ENCODE peak calls at places on chromosomes 1 and 21, in four cellular contexts. S, J, A and K are unnamed samples.
A peak's percentile ranks its signal among the peaks of the same experiment; 100 is the strongest.

GRCh38 chr1:89126602-89127001 is 688 bp upstream of the GBP2 start:
- DNase-seq in S (no peak), A (no peak), J (no peak), K (no peak)

GRCh38 chr1:116712510-116712909 is 41.7 kb upstream of the CD2 start:
- DNase-seq in S (no peak), A (no peak), J (no peak), K (no peak)

GRCh38 chr1:79295967-79296366 is 289.4 kb upstream of the ADGRL4 start:
- DNase-seq in A (no peak), J (peak; percentile 54), S (no peak), K (no peak)

GRCh38 chr1:159000627-159001026 is 9.1 kb upstream of the IFI16 start:
- DNase-seq in A (peak; percentile 90), S (peak; percentile 57), J (peak; percentile 95), K (peak; percentile 92)

GRCh38 chr1:70496181-70496580 is 85.1 kb downstream of the CTH start:
- DNase-seq in J (no peak), A (no peak), S (no peak), K (no peak)

GRCh38 chr1:24503870-24504523 is 1.4 kb downstream of the RCAN3 start:
- DNase-seq in A (no peak), J (no peak), S (no peak), K (no peak)

GRCh38 chr1:171645553-171646336 is 6.7 kb downstream of the MYOC start:
- DNase-seq in J (no peak), A (peak; percentile 69), S (no peak), K (peak; percentile 89)

GRCh38 chr1:29709711-29710169 is 473.4 kb downstream of the PTPRU start:
- DNase-seq in J (peak; percentile 42), A (no peak), S (no peak), K (no peak)

GRCh38 chr1:214542275-214543199 is 8.9 kb downstream of the PTPN14 start:
- DNase-seq in A (peak; percentile 80), J (no peak), S (no peak), K (no peak)

GRCh38 chr21:37198989-37199924 is 67.9 kb downstream of the VPS26C start:
- DNase-seq in S (no peak), J (peak; percentile 86), A (no peak), K (no peak)

GRCh38 chr1:224539971-224540370 is 76.1 kb upstream of the CNIH3 start:
- DNase-seq in A (no peak), S (no peak), J (no peak), K (no peak)

GRCh38 chr1:65509912-65510680 is 89.6 kb downstream of the LEPR start:
- DNase-seq in J (peak; percentile 51), S (no peak), A (no peak), K (no peak)

GRCh38 chr1:108537976-108538375 is 21.9 kb upstream of the EEIG2 start:
- DNase-seq in A (no peak), J (no peak), S (no peak), K (no peak)

GRCh38 chr1:19010995-19011696 is 54.7 kb upstream of the IFFO2 start:
- DNase-seq in S (peak; percentile 87), J (peak; percentile 98), A (no peak), K (peak; percentile 86)

GRCh38 chr1:29829448-29830344 is 593.4 kb downstream of the PTPRU start:
- DNase-seq in S (peak; percentile 5), J (no peak), A (no peak), K (no peak)

GRCh38 chr1:41314781-41315481 is 46.3 kb upstream of the FOXO6 start:
- DNase-seq in A (no peak), S (peak; percentile 9), J (no peak), K (no peak)

GRCh38 chr1:55337801-55338447 is 122.8 kb upstream of the USP24 start:
- DNase-seq in S (no peak), J (peak; percentile 56), A (peak; percentile 21), K (no peak)

GRCh38 chr1:26548841-26549240 is 19.3 kb downstream of the RPS6KA1 start:
- DNase-seq in A (no peak), J (no peak), S (no peak), K (no peak)

GRCh38 chr1:161172776-161173376 is 4.4 kb downstream of the B4GALT3 start:
- DNase-seq in A (no peak), J (peak; percentile 87), S (no peak), K (peak; percentile 63)

GRCh38 chr21:16454371-16454770 is 724.6 kb downstream of the USP25 start:
- DNase-seq in S (no peak), J (peak; percentile 34), A (no peak), K (no peak)

GRCh38 chr1:201171063-201172036 is 17.1 kb upstream of the TMEM9 start:
- DNase-seq in J (peak; percentile 67), S (peak; percentile 31), A (peak; percentile 49), K (peak; percentile 65)

GRCh38 chr1:155134858-155135415 is 715 bp upstream of the SLC50A1 start:
- DNase-seq in S (peak; percentile 94), J (peak; percentile 95), A (peak; percentile 93), K (peak; percentile 93)

GRCh38 chr1:224589006-224589405 is 27.1 kb upstream of the CNIH3 start:
- DNase-seq in S (no peak), A (no peak), J (peak; percentile 13), K (no peak)

GRCh38 chr1:100219879-100220278 is 29.8 kb downstream of the DBT start:
- DNase-seq in J (peak; percentile 9), S (no peak), A (no peak), K (no peak)

GRCh38 chr1:81670286-81670685 is 130.4 kb upstream of the ADGRL2 start:
- DNase-seq in S (peak; percentile 92), A (peak; percentile 89), J (peak; percentile 77), K (peak; percentile 82)

GRCh38 chr1:204314893-204315735 is 44.6 kb downstream of the PLEKHA6 start:
- DNase-seq in J (no peak), S (no peak), A (no peak), K (no peak)
- H3K4me1 ChIP-seq in J (peaks cover 14% of the 10 kb centered on the region), S (peaks cover 38% of the 10 kb centered on the region), A (peaks cover 11% of the 10 kb centered on the region), K (peaks cover 3% of the 10 kb centered on the region)

GRCh38 chr1:153291514-153291913 is 21.2 kb downstream of the PGLYRP3 start:
- DNase-seq in J (no peak), A (no peak), S (no peak), K (no peak)

GRCh38 chr1:153292185-153292584 is 20.6 kb downstream of the PGLYRP3 start:
- DNase-seq in A (no peak), S (no peak), J (no peak), K (no peak)

GRCh38 chr1:153292740-153293479 is 19.8 kb downstream of the PGLYRP3 start:
- DNase-seq in J (no peak), S (no peak), A (no peak), K (peak; percentile 35)

GRCh38 chr1:153293847-153294246 is 18.9 kb downstream of the PGLYRP3 start:
- DNase-seq in S (no peak), A (no peak), J (no peak), K (no peak)

GRCh38 chr1:153293480-153293775 is 19.3 kb downstream of the PGLYRP3 start:
- DNase-seq in A (no peak), J (no peak), S (no peak), K (no peak)
- H3K4me3 ChIP-seq in A (no peak overlapping the region), J (no peak overlapping the region), S (no peak overlapping the region), K (no peak overlapping the region)

GRCh38 chr1:228094432-228095016 is 8.6 kb downstream of the C1orf35 start:
- DNase-seq in S (peak; percentile 5), A (no peak), J (no peak), K (no peak)
- H3K4me1 ChIP-seq in S (peaks cover 64% of the 10 kb centered on the region), A (peaks cover 11% of the 10 kb centered on the region), J (peaks cover 25% of the 10 kb centered on the region), K (peaks cover 24% of the 10 kb centered on the region)

DNA sequence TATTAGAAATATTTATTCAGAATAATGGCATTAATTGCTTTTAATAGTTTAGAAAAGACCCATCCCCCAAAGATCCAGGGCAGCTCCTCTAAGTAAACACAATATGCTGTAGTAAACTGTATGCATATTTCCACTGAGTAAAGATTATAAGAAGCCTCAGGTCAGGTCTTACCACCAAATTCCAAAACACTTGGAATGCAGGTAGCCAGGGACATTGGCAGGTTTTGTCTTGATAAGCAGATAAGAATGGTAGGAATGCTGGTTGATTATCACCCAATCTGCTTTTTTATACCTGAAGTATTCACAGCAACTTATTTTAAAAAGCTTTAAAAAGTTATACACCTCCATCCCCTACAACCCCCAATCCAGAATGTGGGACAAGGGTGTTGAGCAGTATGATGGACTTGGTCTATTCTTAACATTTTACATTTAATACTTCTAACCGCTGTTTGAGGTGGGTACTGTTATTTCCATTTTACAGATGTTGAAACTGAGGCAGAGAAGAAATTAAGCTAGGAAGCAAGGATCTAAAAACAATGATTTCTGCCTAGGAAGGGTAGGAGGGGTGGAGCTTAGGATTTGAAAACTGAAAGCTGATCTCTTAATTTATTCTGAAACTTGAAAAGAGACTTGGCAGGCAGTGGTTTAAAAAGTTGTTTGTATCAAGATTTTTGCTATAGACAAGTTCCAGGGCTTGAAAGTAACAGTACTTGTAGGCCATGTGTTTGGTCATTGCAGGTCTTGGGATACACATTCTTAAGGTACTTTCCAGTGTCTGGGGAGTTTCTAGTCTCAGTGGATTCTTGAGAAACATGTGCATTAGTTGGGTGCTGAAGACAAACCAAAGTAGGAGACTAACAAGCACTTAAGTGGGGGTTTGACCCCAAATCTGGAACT is 15.6 kb upstream of the THEM4 start:
- DNase-seq in J (no peak), S (no peak), A (no peak), K (no peak)
- H3K4me3 ChIP-seq in J (no peak overlapping the region), S (no peak overlapping the region), A (no peak overlapping the region), K (no peak overlapping the region)